ENCODE peak calls at places on chromosomes 5 and 9, in four cellular contexts. P is GM12878, E is cardiac muscle cell, I is SJSA1. D is an unnamed sample.
A peak's percentile ranks its signal among the peaks of the same experiment; 100 is the strongest.

GRCh38 chr5:16869821-16870796 is 66.0 kb downstream of the MYO10 start:
- DNase-seq in I (peak; percentile 93), E (no peak), P (no peak), D (no peak)

GRCh38 chr9:8284835-8285234 is 485.3 kb upstream of the DMAC1 start:
- DNase-seq in P (no peak), E (no peak), I (no peak), D (no peak)

GRCh38 chr5:67146574-67146973 is 50.0 kb downstream of the CD180 start:
- DNase-seq in I (no peak), P (no peak), E (no peak), D (no peak)

GRCh38 chr5:122121782-122122465 is 7.4 kb upstream of the ZNF474 start:
- DNase-seq in I (no peak), P (no peak), E (no peak), D (no peak)

GRCh38 chr9:137951107-137951506 is 73.5 kb downstream of the CACNA1B start:
- DNase-seq in E (no peak), I (no peak), P (no peak), D (no peak)

GRCh38 chr9:36901528-36901927 is 132.5 kb downstream of the PAX5 start:
- DNase-seq in P (no peak), I (no peak), E (no peak), D (no peak)

GRCh38 chr9:79610019-79610760 is 38.4 kb downstream of the TLE4 start:
- DNase-seq in E (no peak), I (no peak), P (no peak), D (no peak)

GRCh38 chr9:37650873-37651768 is at the start of gene FRMPD1:
- DNase-seq in I (no peak), P (no peak), E (peak; percentile 91), D (peak; percentile 33)

GRCh38 chr9:72526901-72527800 is 5.7 kb downstream of the TMC1 start:
- DNase-seq in P (peak; percentile 77), I (peak; percentile 88), E (peak; percentile 23), D (peak; percentile 62)

GRCh38 chr9:6877671-6878161 is 119.9 kb downstream of the KDM4C start:
- DNase-seq in E (no peak), P (no peak), I (no peak), D (no peak)

GRCh38 chr9:124949387-124949786 is 8.5 kb upstream of the GOLGA1 start:
- DNase-seq in I (no peak), P (no peak), E (no peak), D (no peak)

GRCh38 chr5:102800427-102800826 is 45.3 kb downstream of the PAM start:
- DNase-seq in E (peak; percentile 6), P (no peak), I (no peak), D (no peak)
- H3K4me1 ChIP-seq in E (peaks cover 30% of the 10 kb centered on the region), P (no peaks in the 10 kb centered on the region), I (no peaks in the 10 kb centered on the region), D (peaks cover 8% of the 10 kb centered on the region)

GRCh38 chr5:139668064-139668880 is 20.1 kb downstream of the CXXC5 start:
- DNase-seq in I (no peak), E (no peak), P (no peak), D (peak; percentile 21)

GRCh38 chr5:139665626-139666025 is 17.5 kb downstream of the CXXC5 start:
- DNase-seq in P (no peak), I (no peak), E (no peak), D (no peak)

GRCh38 chr5:139667730-139668063 is 19.5 kb downstream of the CXXC5 start:
- DNase-seq in P (no peak), E (no peak), I (no peak), D (no peak)

GRCh38 chr5:139666551-139666950 is 18.4 kb downstream of the CXXC5 start:
- DNase-seq in I (no peak), P (no peak), E (no peak), D (no peak)

GRCh38 chr5:139667001-139667729 is 19.0 kb downstream of the CXXC5 start:
- DNase-seq in P (no peak), E (no peak), I (no peak), D (no peak)
- H3K4me1 ChIP-seq in P (peaks cover 78% of the 10 kb centered on the region), E (peaks cover 47% of the 10 kb centered on the region), I (peaks cover 52% of the 10 kb centered on the region), D (peaks cover 40% of the 10 kb centered on the region)

GRCh38 chr9:120925535-120926396 is 830 bp downstream of the TRAF1 start:
- DNase-seq in I (peak; percentile 88), E (no peak), P (peak; percentile 86), D (no peak)

GRCh38 chr9:120921751-120922181 is 4.8 kb downstream of the TRAF1 start:
- DNase-seq in I (no peak), P (no peak), E (no peak), D (no peak)

GRCh38 chr9:120924698-120925534 is 1.7 kb downstream of the TRAF1 start:
- DNase-seq in I (no peak), P (no peak), E (no peak), D (no peak)

GRCh38 chr9:120922404-120923173 is 4.0 kb downstream of the TRAF1 start:
- DNase-seq in I (no peak), E (no peak), P (no peak), D (no peak)

GRCh38 chr9:120923620-120924328 is 2.8 kb downstream of the TRAF1 start:
- DNase-seq in P (no peak), I (no peak), E (no peak), D (no peak)
- H3K4me1 ChIP-seq in P (peaks cover 46% of the 10 kb centered on the region), I (peaks cover 47% of the 10 kb centered on the region), E (peaks cover 36% of the 10 kb centered on the region), D (peaks cover 88% of the 10 kb centered on the region)

DNA sequence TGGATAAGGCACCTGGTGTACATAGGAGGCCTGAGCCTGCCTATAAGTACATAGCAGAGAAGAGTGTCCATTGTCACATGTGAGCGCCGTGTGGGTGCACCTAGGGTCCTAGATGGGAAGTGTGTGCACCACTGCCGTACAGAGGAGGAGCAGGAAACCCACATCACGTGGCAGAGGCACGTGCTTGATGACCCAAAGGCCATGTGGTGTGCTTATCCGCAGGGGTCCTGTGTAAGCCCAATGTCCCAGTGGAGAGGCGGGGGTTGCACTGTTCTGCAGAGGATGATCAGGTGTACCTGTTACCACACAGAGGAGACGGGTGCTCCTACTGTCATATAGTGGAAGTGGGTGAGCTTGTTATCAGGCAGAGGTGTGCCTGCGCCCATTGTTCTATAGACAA is 354.1 kb upstream of the IRX2 start:
- DNase-seq in P (no peak), I (no peak), E (no peak), D (no peak)
- H3K4me1 ChIP-seq in P (no peaks in the 10 kb centered on the region), I (no peaks in the 10 kb centered on the region), E (peaks cover 66% of the 10 kb centered on the region), D (no peaks in the 10 kb centered on the region)

DNA sequence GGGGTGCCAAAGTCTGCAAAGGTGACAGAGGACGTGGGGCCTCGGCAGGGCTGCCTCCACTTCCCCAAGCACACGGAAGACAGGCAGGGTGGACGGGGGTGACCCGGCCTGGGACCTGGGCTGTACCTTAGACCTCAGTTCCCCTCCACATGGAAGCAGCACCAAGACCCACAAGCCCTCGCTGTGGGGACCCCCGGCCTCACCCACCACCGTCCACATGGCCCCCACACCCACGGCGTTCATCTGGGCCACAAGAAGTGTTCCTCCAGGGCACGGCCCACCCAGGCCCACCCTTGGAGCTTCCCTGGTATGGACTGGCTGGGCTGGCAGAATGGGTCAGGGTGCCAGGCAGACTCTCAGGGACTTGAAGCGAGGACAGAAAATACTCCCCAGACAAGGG is 45.8 kb upstream of the NKD2 start:
- DNase-seq in P (no peak), I (no peak), E (no peak), D (no peak)
- H3K4me1 ChIP-seq in P (peaks cover 20% of the 10 kb centered on the region), I (peaks cover 16% of the 10 kb centered on the region), E (no peaks in the 10 kb centered on the region), D (peaks cover 19% of the 10 kb centered on the region)

GRCh38 chr5:153880094-153880493 is 158.6 kb downstream of the FAM114A2 start:
- DNase-seq in P (no peak), I (no peak), E (no peak), D (no peak)

GRCh38 chr5:153883829-153884228 is 154.9 kb downstream of the FAM114A2 start:
- DNase-seq in P (no peak), I (no peak), E (no peak), D (no peak)

GRCh38 chr5:153881687-153882086 is 157.0 kb downstream of the FAM114A2 start:
- DNase-seq in E (no peak), P (no peak), I (no peak), D (no peak)

GRCh38 chr5:153885166-153885565 is 153.5 kb downstream of the FAM114A2 start:
- DNase-seq in E (no peak), P (no peak), I (no peak), D (no peak)

GRCh38 chr5:153884266-153884957 is 154.3 kb downstream of the FAM114A2 start:
- DNase-seq in P (no peak), I (no peak), E (no peak), D (no peak)
- H3K4me1 ChIP-seq in P (no peaks in the 10 kb centered on the region), I (peaks cover 18% of the 10 kb centered on the region), E (no peaks in the 10 kb centered on the region), D (no peaks in the 10 kb centered on the region)

DNA sequence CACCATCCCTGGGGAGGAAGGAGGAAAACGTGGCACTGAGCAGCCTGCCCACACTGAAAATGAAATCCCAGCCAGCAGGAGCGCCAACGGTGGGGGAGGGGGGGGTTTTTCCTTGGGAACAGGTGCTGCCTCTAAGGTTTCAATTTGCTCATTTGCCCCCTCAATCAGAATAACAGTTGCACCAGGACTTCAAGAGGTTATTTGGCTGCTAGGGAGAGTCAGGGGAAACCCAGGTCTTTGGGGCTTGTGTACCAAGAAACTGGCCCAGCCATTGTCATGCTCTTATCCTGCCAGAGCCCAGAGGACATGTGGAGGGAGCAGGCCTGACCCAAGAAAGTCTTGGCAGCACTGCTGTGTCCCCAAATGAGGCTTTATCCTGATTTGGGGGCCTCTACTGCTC is 66.5 kb downstream of the NDFIP1 start:
- DNase-seq in P (no peak), E (no peak), I (no peak), D (no peak)
- H3K4me1 ChIP-seq in P (no peaks in the 10 kb centered on the region), E (no peaks in the 10 kb centered on the region), I (no peaks in the 10 kb centered on the region), D (no peaks in the 10 kb centered on the region)

DNA sequence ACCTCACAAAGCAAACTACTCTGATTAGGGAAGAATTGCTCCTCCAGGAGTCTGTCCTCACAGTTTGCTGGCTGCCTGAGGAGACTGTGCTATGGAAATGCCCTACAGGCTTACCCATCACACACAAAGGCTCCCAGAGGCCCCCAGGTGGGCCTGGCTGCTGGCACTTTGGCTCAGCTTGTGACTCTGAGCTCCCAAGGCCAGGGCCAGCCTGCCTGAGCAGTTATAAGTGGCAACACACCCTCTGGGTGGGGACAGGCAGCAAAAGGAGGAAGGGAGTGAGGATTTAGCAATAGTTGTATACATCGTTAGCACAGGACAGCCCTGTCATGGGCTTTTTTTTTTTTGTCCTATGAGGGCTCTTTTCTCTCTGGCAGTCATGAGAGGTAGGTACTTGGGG is 103.5 kb downstream of the DAPK1 start:
- DNase-seq in E (no peak), P (no peak), I (no peak), D (no peak)
- H3K4me1 ChIP-seq in E (peaks cover 19% of the 10 kb centered on the region), P (peaks cover 9% of the 10 kb centered on the region), I (peaks cover 51% of the 10 kb centered on the region), D (peaks cover 8% of the 10 kb centered on the region)